ENCODE peak calls at places on chromosome 7, in six cellular contexts. One of them, this sample, is unnamed.

GRCh38 chr7:147861058-147861716 is 729.4 kb upstream of the C7orf33 start:
- DNase-seq in HepG2: no peak
- DNase-seq in H1: no peak
- DNase-seq in K562: no peak
- DNase-seq in GM12878: no peak
- DNase-seq in GM12891: no peak
- DNase-seq in this sample: no peak

GRCh38 chr7:90933984-90934383 is 330.2 kb upstream of the FZD1 start:
- DNase-seq in HepG2: no peak
- DNase-seq in H1: no peak
- DNase-seq in K562: no peak
- DNase-seq in GM12878: no peak
- DNase-seq in GM12891: no peak
- DNase-seq in this sample: no peak

GRCh38 chr7:2219606-2220005 is 13.1 kb downstream of the MAD1L1 start:
- DNase-seq in HepG2: no peak
- DNase-seq in H1: no peak
- DNase-seq in K562: no peak
- DNase-seq in GM12878: no peak
- DNase-seq in GM12891: no peak
- DNase-seq in this sample: no peak

GRCh38 chr7:125775319-125775718 is 845.7 kb upstream of the POT1 start:
- DNase-seq in HepG2: no peak
- DNase-seq in H1: no peak
- DNase-seq in K562: no peak
- DNase-seq in GM12878: no peak
- DNase-seq in GM12891: no peak
- DNase-seq in this sample: no peak

GRCh38 chr7:22633286-22633953 is 93.6 kb upstream of the IL6 start:
- DNase-seq in HepG2: no peak
- DNase-seq in H1: no peak
- DNase-seq in K562: no peak
- DNase-seq in GM12878: no peak
- DNase-seq in GM12891: no peak
- DNase-seq in this sample: no peak

GRCh38 chr7:70052691-70053090 is 454.4 kb downstream of the AUTS2 start:
- DNase-seq in HepG2: no peak
- DNase-seq in H1: no peak
- DNase-seq in K562: no peak
- DNase-seq in GM12878: no peak
- DNase-seq in GM12891: no peak
- DNase-seq in this sample: no peak

GRCh38 chr7:156230576-156230975 is 410.0 kb upstream of the RNF32 start:
- DNase-seq in HepG2: no peak
- DNase-seq in H1: peak
- DNase-seq in K562: no peak
- DNase-seq in GM12878: no peak
- DNase-seq in GM12891: no peak
- DNase-seq in this sample: no peak

GRCh38 chr7:130910949-130911944 is 177.2 kb upstream of the KLF14 start:
- DNase-seq in HepG2: peak
- DNase-seq in H1: no peak
- DNase-seq in K562: peak
- DNase-seq in GM12878: no peak
- DNase-seq in GM12891: no peak
- DNase-seq in this sample: no peak

GRCh38 chr7:44382459-44383300 is 57.3 kb upstream of the CAMK2B start:
- DNase-seq in HepG2: no peak
- DNase-seq in H1: peak
- DNase-seq in K562: no peak
- DNase-seq in GM12878: no peak
- DNase-seq in GM12891: no peak
- DNase-seq in this sample: no peak

GRCh38 chr7:88339195-88339922 is 32.7 kb upstream of the STEAP4 start:
- DNase-seq in HepG2: no peak
- DNase-seq in H1: no peak
- DNase-seq in K562: no peak
- DNase-seq in GM12878: no peak
- DNase-seq in GM12891: no peak
- DNase-seq in this sample: no peak

GRCh38 chr7:46545790-46546189 is 624.7 kb upstream of the IGFBP3 start:
- DNase-seq in HepG2: peak
- DNase-seq in H1: no peak
- DNase-seq in K562: no peak
- DNase-seq in GM12878: no peak
- DNase-seq in GM12891: no peak
- DNase-seq in this sample: no peak

GRCh38 chr7:34928052-34928451 is 109.2 kb downstream of the DPY19L1 start:
- DNase-seq in HepG2: peak
- DNase-seq in H1: peak
- DNase-seq in K562: peak
- DNase-seq in GM12878: no peak
- DNase-seq in GM12891: no peak
- DNase-seq in this sample: no peak

GRCh38 chr7:139603282-139603681 is 79.8 kb downstream of the CLEC2L start:
- DNase-seq in HepG2: no peak
- DNase-seq in H1: no peak
- DNase-seq in K562: no peak
- DNase-seq in GM12878: no peak
- DNase-seq in GM12891: no peak
- DNase-seq in this sample: no peak

GRCh38 chr7:137882261-137882668 is 35.5 kb upstream of the DGKI start:
- DNase-seq in HepG2: no peak
- DNase-seq in H1: no peak
- DNase-seq in K562: peak
- DNase-seq in GM12878: peak
- DNase-seq in GM12891: peak
- DNase-seq in this sample: peak

GRCh38 chr7:114478384-114478783 is 63.8 kb downstream of the FOXP2 start:
- DNase-seq in HepG2: no peak
- DNase-seq in H1: no peak
- DNase-seq in K562: no peak
- DNase-seq in GM12878: no peak
- DNase-seq in GM12891: no peak
- DNase-seq in this sample: no peak

GRCh38 chr7:28739826-28740225 is 218.3 kb downstream of the TRIL start:
- DNase-seq in HepG2: no peak
- DNase-seq in H1: no peak
- DNase-seq in K562: no peak
- DNase-seq in GM12878: no peak
- DNase-seq in GM12891: no peak
- DNase-seq in this sample: no peak

GRCh38 chr7:80659120-80660055 is 20.9 kb downstream of the CD36 start:
- DNase-seq in HepG2: peak
- DNase-seq in H1: no peak
- DNase-seq in K562: peak
- DNase-seq in GM12878: no peak
- DNase-seq in GM12891: no peak
- DNase-seq in this sample: no peak

GRCh38 chr7:151018421-151019129 is 5.7 kb downstream of the ATG9B start:
- DNase-seq in HepG2: no peak
- DNase-seq in H1: no peak
- DNase-seq in K562: no peak
- DNase-seq in GM12878: no peak
- DNase-seq in GM12891: no peak
- DNase-seq in this sample: no peak

GRCh38 chr7:152866125-152866524 is 106.6 kb downstream of the ACTR3B start:
- DNase-seq in HepG2: no peak
- DNase-seq in H1: no peak
- DNase-seq in K562: no peak
- DNase-seq in GM12878: no peak
- DNase-seq in GM12891: no peak
- DNase-seq in this sample: no peak

GRCh38 chr7:55325371-55325792 is 39.8 kb upstream of the LANCL2 start:
- DNase-seq in HepG2: no peak
- DNase-seq in H1: no peak
- DNase-seq in K562: no peak
- DNase-seq in GM12878: no peak
- DNase-seq in GM12891: no peak
- DNase-seq in this sample: no peak

GRCh38 chr7:70215491-70215890 is 617.2 kb downstream of the AUTS2 start:
- DNase-seq in HepG2: no peak
- DNase-seq in H1: no peak
- DNase-seq in K562: no peak
- DNase-seq in GM12878: no peak
- DNase-seq in GM12891: no peak
- DNase-seq in this sample: no peak

GRCh38 chr7:4681218-4681851 is 760 bp upstream of the FOXK1 start:
- DNase-seq in HepG2: no peak
- DNase-seq in H1: no peak
- DNase-seq in K562: no peak
- DNase-seq in GM12878: no peak
- DNase-seq in GM12891: no peak
- DNase-seq in this sample: no peak

GRCh38 chr7:25951414-25952276 is 200.4 kb upstream of the NFE2L3 start:
- DNase-seq in HepG2: no peak
- DNase-seq in H1: no peak
- DNase-seq in K562: no peak
- DNase-seq in GM12878: no peak
- DNase-seq in GM12891: no peak
- DNase-seq in this sample: no peak

GRCh38 chr7:116258734-116259133 is 48.4 kb downstream of the TES start:
- DNase-seq in HepG2: peak
- DNase-seq in H1: no peak
- DNase-seq in K562: peak
- DNase-seq in GM12878: peak
- DNase-seq in GM12891: no peak
- DNase-seq in this sample: no peak

GRCh38 chr7:92709150-92709549 is 119.0 kb upstream of the FAM133B start:
- DNase-seq in HepG2: no peak
- DNase-seq in H1: no peak
- DNase-seq in K562: no peak
- DNase-seq in GM12878: no peak
- DNase-seq in GM12891: no peak
- DNase-seq in this sample: no peak

GRCh38 chr7:98323597-98324322 is 42.3 kb downstream of the BRI3 start:
- DNase-seq in HepG2: no peak
- DNase-seq in H1: peak
- DNase-seq in K562: no peak
- DNase-seq in GM12878: no peak
- DNase-seq in GM12891: no peak
- DNase-seq in this sample: no peak

DNA sequence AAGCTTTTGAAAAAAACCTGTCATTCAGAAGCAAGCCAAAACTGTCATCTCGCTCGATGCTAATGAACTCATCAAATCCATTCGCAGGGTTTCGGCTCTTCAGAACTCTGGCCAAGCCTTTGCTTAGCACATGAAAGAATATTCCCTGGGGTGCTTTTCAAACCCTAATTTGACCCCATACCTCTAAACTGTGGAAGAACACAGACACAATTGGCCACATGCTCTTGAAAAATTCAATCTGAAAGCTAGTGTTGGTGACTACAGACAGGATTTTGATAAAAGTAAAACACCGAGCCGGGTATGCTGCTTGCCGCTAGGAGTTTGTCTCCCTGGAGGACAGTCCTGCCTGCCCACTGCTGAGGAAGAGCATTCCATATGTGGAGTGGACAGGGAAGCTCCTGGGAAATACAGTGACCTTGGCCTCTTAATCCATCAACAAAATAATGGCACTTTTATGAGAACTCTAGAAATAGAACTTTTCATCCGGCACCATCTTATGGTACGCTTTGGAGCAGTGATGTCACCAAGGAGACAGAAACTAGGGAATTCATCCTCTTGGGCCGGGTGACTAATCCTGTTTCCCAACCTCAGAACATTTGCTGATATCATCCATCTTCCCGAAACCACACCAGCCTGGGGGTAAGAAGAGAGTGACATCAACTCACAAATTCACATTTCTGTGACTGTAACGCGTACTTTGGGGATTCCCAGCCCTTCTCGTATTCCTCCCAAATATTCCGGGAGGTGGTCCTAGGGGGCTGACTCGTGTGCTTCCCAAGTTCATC is 34.2 kb downstream of the MTURN start:
- DNase-seq in HepG2: no peak
- DNase-seq in H1: no peak
- DNase-seq in K562: no peak
- DNase-seq in GM12878: no peak
- DNase-seq in GM12891: no peak
- DNase-seq in this sample: no peak
- TF ChIP-seq TAF1 in HepG2: no peak
- TF ChIP-seq TAF1 in H1: no peak
- TF ChIP-seq TAF1 in K562: no peak
- TF ChIP-seq TAF1 in GM12878: no peak
- TF ChIP-seq TAF1 in GM12891: no peak
- TF ChIP-seq TAF1 in this sample: no peak

GRCh38 chr7:105224884-105225651 is 163.7 kb downstream of the SRPK2 start:
- DNase-seq in HepG2: no peak
- DNase-seq in H1: no peak
- DNase-seq in K562: peak
- DNase-seq in GM12878: peak
- DNase-seq in GM12891: no peak
- DNase-seq in this sample: no peak
- TF ChIP-seq POLR2AphosphoS5 in HepG2: no peak
- TF ChIP-seq POLR2AphosphoS5 in H1: no peak
- TF ChIP-seq POLR2AphosphoS5 in K562: no peak
- TF ChIP-seq POLR2AphosphoS5 in GM12878: no peak
- TF ChIP-seq POLR2AphosphoS5 in GM12891: no peak
- TF ChIP-seq POLR2AphosphoS5 in this sample: no peak

GRCh38 chr7:65379318-65379717 is 5.7 kb downstream of the ZNF92 start:
- DNase-seq in HepG2: peak
- DNase-seq in H1: no peak
- DNase-seq in K562: no peak
- DNase-seq in GM12878: no peak
- DNase-seq in GM12891: no peak
- DNase-seq in this sample: no peak

GRCh38 chr7:65381742-65382141 is 8.1 kb downstream of the ZNF92 start:
- DNase-seq in HepG2: no peak
- DNase-seq in H1: no peak
- DNase-seq in K562: no peak
- DNase-seq in GM12878: no peak
- DNase-seq in GM12891: no peak
- DNase-seq in this sample: no peak

GRCh38 chr7:65387893-65388292 is 14.2 kb downstream of the ZNF92 start:
- DNase-seq in HepG2: no peak
- DNase-seq in H1: no peak
- DNase-seq in K562: no peak
- DNase-seq in GM12878: peak
- DNase-seq in GM12891: no peak
- DNase-seq in this sample: no peak

DNA sequence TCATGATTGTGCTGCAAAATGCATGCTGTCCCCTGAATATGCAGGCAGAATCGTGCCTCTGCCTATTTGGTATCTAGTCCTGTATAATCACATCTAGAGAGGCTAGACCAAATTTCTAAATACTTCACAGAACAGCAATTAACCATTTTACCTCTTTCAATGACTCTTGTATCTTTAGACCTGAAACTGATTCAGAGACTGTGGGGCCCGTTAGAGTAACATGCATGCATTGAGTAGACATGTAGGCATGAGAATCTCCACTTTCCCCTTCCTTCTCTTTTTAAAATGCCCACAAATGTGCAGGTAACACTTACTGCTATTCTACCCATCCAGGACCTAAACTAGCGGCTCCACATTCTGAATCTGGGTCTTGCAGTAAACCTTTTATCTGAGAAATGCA is 8.8 kb downstream of the ZNF92 start:
- DNase-seq in HepG2: no peak
- DNase-seq in H1: no peak
- DNase-seq in K562: no peak
- DNase-seq in GM12878: no peak
- DNase-seq in GM12891: no peak
- DNase-seq in this sample: no peak
- TF ChIP-seq TAF1 in HepG2: no peak
- TF ChIP-seq TAF1 in H1: no peak
- TF ChIP-seq TAF1 in K562: no peak
- TF ChIP-seq TAF1 in GM12878: no peak
- TF ChIP-seq TAF1 in GM12891: no peak
- TF ChIP-seq TAF1 in this sample: no peak

GRCh38 chr7:6705959-6706665 is 635 bp downstream of the ZNF12 start:
- DNase-seq in HepG2: peak
- DNase-seq in H1: no peak
- DNase-seq in K562: peak
- DNase-seq in GM12878: no peak
- DNase-seq in GM12891: peak
- DNase-seq in this sample: no peak
- TF ChIP-seq POLR2AphosphoS5 in HepG2: no peak
- TF ChIP-seq POLR2AphosphoS5 in H1: no peak
- TF ChIP-seq POLR2AphosphoS5 in K562: peak
- TF ChIP-seq POLR2AphosphoS5 in GM12878: no peak
- TF ChIP-seq POLR2AphosphoS5 in GM12891: no peak
- TF ChIP-seq POLR2AphosphoS5 in this sample: no peak

This sample was measured in GM12892.